ENCODE peak calls at places on chromosomes 1 and 21, in eight cellular contexts. X, Y, R, C, Z, H, U and F are unnamed samples.

GRCh38 chr1:154856049-154856448 is 14.0 kb downstream of the KCNN3 start:
- DNase-seq in X (no peak), Y (no peak), R (no peak), C (no peak), Z (no peak), H (peak), U (no peak), F (no peak)

GRCh38 chr1:51519857-51520699 is 1.0 kb upstream of the EPS15 start:
- DNase-seq in X (no peak), Y (peak), R (no peak), C (no peak), Z (no peak), H (no peak), U (no peak), F (no peak)

GRCh38 chr21:30487336-30487735 is at the start of gene KRTAP19-2:
- DNase-seq in X (no peak), Y (no peak), R (no peak), C (no peak), Z (no peak), H (no peak), U (no peak), F (no peak)

GRCh38 chr21:32770514-32771133 is 931 bp downstream of the PAXBP1 start:
- DNase-seq in X (no peak), Y (peak), R (peak), C (no peak), Z (no peak), H (no peak), U (no peak), F (peak)

GRCh38 chr1:87555366-87555765 is 226.7 kb downstream of the LMO4 start:
- DNase-seq in X (no peak), Y (no peak), R (no peak), C (no peak), Z (no peak), H (no peak), U (no peak), F (no peak)

GRCh38 chr1:184052194-184052559 is 647 bp downstream of the TSEN15 start:
- DNase-seq in X (no peak), Y (no peak), R (no peak), C (no peak), Z (no peak), H (no peak), U (no peak), F (no peak)

GRCh38 chr1:1349256-1350012 is at the start of gene DVL1:
- DNase-seq in X (peak), Y (peak), R (no peak), C (peak), Z (peak), H (peak), U (no peak), F (peak)

GRCh38 chr1:193310569-193310968 is 124.2 kb upstream of the B3GALT2 start:
- DNase-seq in X (no peak), Y (no peak), R (no peak), C (no peak), Z (no peak), H (peak), U (no peak), F (no peak)

GRCh38 chr1:89643577-89643976 is 10.7 kb downstream of the LRRC8C start:
- DNase-seq in X (no peak), Y (no peak), R (no peak), C (no peak), Z (no peak), H (no peak), U (no peak), F (no peak)

GRCh38 chr1:53141487-53142055 is 867 bp downstream of the SLC1A7 start:
- DNase-seq in X (no peak), Y (no peak), R (no peak), C (peak), Z (no peak), H (no peak), U (no peak), F (no peak)

GRCh38 chr1:240572328-240572727 is 39.6 kb downstream of the GREM2 start:
- DNase-seq in X (no peak), Y (no peak), R (no peak), C (no peak), Z (no peak), H (no peak), U (no peak), F (no peak)

GRCh38 chr1:24388331-24388870 is 25.2 kb downstream of the STPG1 start:
- DNase-seq in X (no peak), Y (no peak), R (no peak), C (no peak), Z (no peak), H (no peak), U (no peak), F (no peak)

GRCh38 chr21:17660449-17660848 is 47.7 kb upstream of the BTG3 start:
- DNase-seq in X (no peak), Y (no peak), R (peak), C (no peak), Z (no peak), H (no peak), U (no peak), F (no peak)

GRCh38 chr1:234760303-234760723 is 150.3 kb upstream of the IRF2BP2 start:
- DNase-seq in X (no peak), Y (no peak), R (no peak), C (no peak), Z (no peak), H (no peak), U (no peak), F (no peak)

GRCh38 chr21:39954570-39954969 is 87.3 kb downstream of the PCP4 start:
- DNase-seq in X (no peak), Y (no peak), R (no peak), C (no peak), Z (no peak), H (no peak), U (no peak), F (no peak)

GRCh38 chr1:238469146-238469601 is 578.5 kb upstream of the ZP4 start:
- DNase-seq in X (no peak), Y (peak), R (no peak), C (no peak), Z (no peak), H (no peak), U (no peak), F (no peak)

GRCh38 chr1:32761253-32761877 is 55.8 kb downstream of the YARS1 start:
- DNase-seq in X (no peak), Y (peak), R (peak), C (no peak), Z (peak), H (peak), U (no peak), F (peak)

GRCh38 chr1:8689431-8690252 is 127.8 kb downstream of the RERE start:
- DNase-seq in X (no peak), Y (no peak), R (no peak), C (no peak), Z (no peak), H (peak), U (no peak), F (no peak)

GRCh38 chr1:175127565-175127964 is 59.9 kb downstream of the TNN start:
- DNase-seq in X (no peak), Y (no peak), R (no peak), C (no peak), Z (no peak), H (no peak), U (no peak), F (no peak)

GRCh38 chr1:113185463-113186104 is 112.6 kb downstream of the LRIG2 start:
- DNase-seq in X (no peak), Y (no peak), R (no peak), C (no peak), Z (no peak), H (no peak), U (no peak), F (no peak)

GRCh38 chr1:173900427-173900826 is 16.7 kb downstream of the SERPINC1 start:
- DNase-seq in X (no peak), Y (no peak), R (no peak), C (no peak), Z (no peak), H (no peak), U (no peak), F (no peak)

GRCh38 chr1:44068442-44068861 is 37.2 kb upstream of the SLC6A9 start:
- DNase-seq in X (no peak), Y (no peak), R (no peak), C (no peak), Z (no peak), H (no peak), U (no peak), F (peak)